ENCODE peak calls at places on chromosomes 5 and 9, in nine cellular contexts. B is H1, W is left lung, P is pancreas, F is cardiac muscle cell, U is tibial artery, A is upper lobe of right lung, T is GM23338, M is aorta. G is an unnamed sample.

GRCh38 chr9:110083866-110084265 is 124.1 kb downstream of the C9orf152 start:
- DNase-seq in B (no peak), W (no peak), P (no peak), F (no peak), U (no peak), A (no peak), T (no peak), M (no peak), G (peak; percentile 45)

GRCh38 chr5:81513982-81514381 is 120.0 kb upstream of the ACOT12 start:
- DNase-seq in B (no peak), W (no peak), P (no peak), F (no peak), U (no peak), A (no peak), T (no peak), M (no peak), G (no peak)

GRCh38 chr5:63240063-63240755 is 661.6 kb downstream of the LRRC70 start:
- DNase-seq in B (no peak), W (no peak), P (no peak), F (no peak), U (no peak), A (no peak), T (no peak), M (no peak), G (no peak)

GRCh38 chr5:106019271-106019670 is 1651.5 kb downstream of the EFNA5 start:
- DNase-seq in B (no peak), W (no peak), P (no peak), F (no peak), U (no peak), A (no peak), T (no peak), M (no peak), G (no peak)

GRCh38 chr9:113580041-113580953 is 116.8 kb downstream of the RGS3 start:
- DNase-seq in B (no peak), W (peak; percentile 98), P (peak; percentile 93), F (no peak), U (peak; percentile 88), A (peak; percentile 97), T (no peak), M (peak; percentile 94), G (no peak)

GRCh38 chr5:174086751-174087150 is 41.2 kb downstream of the NSG2 start:
- DNase-seq in B (no peak), W (no peak), P (no peak), F (no peak), U (no peak), A (no peak), T (no peak), M (no peak), G (no peak)

GRCh38 chr9:12464910-12465512 is 228.2 kb upstream of the TYRP1 start:
- DNase-seq in B (no peak), W (no peak), P (no peak), F (peak; percentile 58), U (no peak), A (no peak), T (peak; percentile 71), M (no peak), G (peak; percentile 43)

GRCh38 chr5:61277190-61277589 is 54.9 kb upstream of the ZSWIM6 start:
- DNase-seq in B (no peak), W (no peak), P (no peak), F (no peak), U (no peak), A (no peak), T (peak; percentile 43), M (no peak), G (peak; percentile 78)

GRCh38 chr5:107477492-107477891 is 193.2 kb downstream of the EFNA5 start:
- DNase-seq in B (no peak), W (no peak), P (no peak), F (no peak), U (no peak), A (no peak), T (no peak), M (no peak), G (no peak)

GRCh38 chr9:89879276-89879675 is 274.5 kb downstream of the GADD45G start:
- DNase-seq in B (peak; percentile 13), W (peak; percentile 31), P (no peak), F (no peak), U (no peak), A (peak; percentile 46), T (no peak), M (peak; percentile 25), G (no peak)

GRCh38 chr5:181241393-181241975 is 2.2 kb downstream of the RACK1 start:
- DNase-seq in B (no peak), W (no peak), P (no peak), F (no peak), U (peak; percentile 38), A (no peak), T (no peak), M (peak; percentile 57), G (peak; percentile 56)

GRCh38 chr5:38540348-38540747 is 16.1 kb downstream of the LIFR start:
- DNase-seq in B (no peak), W (peak; percentile 72), P (peak; percentile 53), F (peak; percentile 48), U (peak; percentile 54), A (peak; percentile 77), T (no peak), M (peak; percentile 73), G (no peak)

GRCh38 chr5:116436674-116437350 is 137.8 kb downstream of the SEMA6A start:
- DNase-seq in B (no peak), W (no peak), P (no peak), F (no peak), U (no peak), A (no peak), T (no peak), M (no peak), G (no peak)

GRCh38 chr9:23769307-23769935 is 56.6 kb downstream of the ELAVL2 start:
- DNase-seq in B (no peak), W (no peak), P (no peak), F (no peak), U (no peak), A (no peak), T (peak; percentile 74), M (no peak), G (peak; percentile 62)

GRCh38 chr9:96022445-96023031 is 147.0 kb downstream of the ERCC6L2 start:
- DNase-seq in B (peak; percentile 64), W (no peak), P (no peak), F (peak; percentile 86), U (no peak), A (peak; percentile 86), T (peak; percentile 75), M (no peak), G (peak; percentile 75)

GRCh38 chr9:84991506-84991855 is 322.0 kb downstream of the NTRK2 start:
- DNase-seq in B (no peak), W (no peak), P (no peak), F (no peak), U (no peak), A (no peak), T (no peak), M (no peak), G (no peak)

GRCh38 chr5:143606043-143606752 is 202.7 kb upstream of the NR3C1 start:
- DNase-seq in B (no peak), W (no peak), P (no peak), F (no peak), U (no peak), A (no peak), T (no peak), M (no peak), G (no peak)

GRCh38 chr9:137069508-137070071 is 767 bp downstream of the SAPCD2 start:
- DNase-seq in B (no peak), W (no peak), P (peak; percentile 85), F (peak; percentile 53), U (no peak), A (peak; percentile 65), T (peak; percentile 60), M (no peak), G (no peak)

GRCh38 chr5:126868961-126869451 is 92.1 kb downstream of the LMNB1 start:
- DNase-seq in B (peak; percentile 71), W (no peak), P (no peak), F (no peak), U (no peak), A (no peak), T (peak; percentile 79), M (no peak), G (peak; percentile 50)

GRCh38 chr5:143828710-143829109 is 16.7 kb downstream of the HMHB1 start:
- DNase-seq in B (no peak), W (no peak), P (no peak), F (no peak), U (no peak), A (no peak), T (no peak), M (no peak), G (peak; percentile 33)

GRCh38 chr9:127132921-127133647 is 10.6 kb upstream of the ANGPTL2 start:
- DNase-seq in B (peak; percentile 63), W (no peak), P (no peak), F (peak; percentile 29), U (no peak), A (peak; percentile 75), T (peak; percentile 63), M (no peak), G (peak; percentile 73)

GRCh38 chr5:67160985-67161384 is 35.6 kb downstream of the CD180 start:
- DNase-seq in B (no peak), W (no peak), P (no peak), F (no peak), U (no peak), A (no peak), T (peak; percentile 12), M (no peak), G (peak; percentile 27)
- H3K36me3 ChIP-seq in B (no peaks in the 10 kb centered on the region), W (no peaks in the 10 kb centered on the region), P (peaks cover 14% of the 10 kb centered on the region), F (peaks cover 35% of the 10 kb centered on the region), U (peaks cover 23% of the 10 kb centered on the region), A (peaks cover 66% of the 10 kb centered on the region), T (no peaks in the 10 kb centered on the region), M (peaks cover 9% of the 10 kb centered on the region), G (no peaks in the 10 kb centered on the region)

GRCh38 chr5:55278778-55279177 is 28.7 kb downstream of the DHX29 start:
- DNase-seq in B (no peak), W (no peak), P (no peak), F (no peak), U (no peak), A (no peak), T (no peak), M (no peak), G (no peak)

GRCh38 chr5:55276771-55277170 is 30.7 kb downstream of the DHX29 start:
- DNase-seq in B (no peak), W (no peak), P (no peak), F (no peak), U (no peak), A (no peak), T (no peak), M (no peak), G (no peak)
- H3K36me3 ChIP-seq in B (no peaks in the 10 kb centered on the region), W (no peaks in the 10 kb centered on the region), P (peaks cover 74% of the 10 kb centered on the region), F (peaks cover 65% of the 10 kb centered on the region), U (peaks cover 67% of the 10 kb centered on the region), A (peaks cover 95% of the 10 kb centered on the region), T (peaks cover 17% of the 10 kb centered on the region), M (peaks cover 7% of the 10 kb centered on the region), G (no peaks in the 10 kb centered on the region)

DNA sequence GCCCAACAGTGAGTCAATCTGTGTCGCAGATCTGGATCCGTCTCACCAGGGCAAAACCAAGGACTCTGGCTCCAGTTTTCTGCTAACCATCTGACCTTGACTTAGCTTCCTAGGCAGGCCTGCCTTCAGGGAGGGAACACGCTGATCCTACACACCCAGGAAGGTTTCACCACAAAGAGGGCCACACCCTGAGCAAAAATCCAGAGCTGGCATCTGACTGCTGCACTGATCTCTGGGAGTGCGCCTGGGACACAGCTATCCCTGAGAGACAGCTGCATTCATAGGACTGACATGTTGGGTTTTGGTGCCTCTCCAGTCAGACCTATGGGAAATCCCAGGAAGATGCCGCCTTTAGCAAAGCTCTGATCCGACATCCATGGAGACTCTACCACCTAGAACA is 47.5 kb downstream of the CDK5RAP2 start:
- DNase-seq in B (no peak), W (peak; percentile 64), P (no peak), F (no peak), U (peak; percentile 38), A (peak; percentile 71), T (no peak), M (peak; percentile 70), G (no peak)
- H3K36me3 ChIP-seq in B (peaks cover 6% of the 10 kb centered on the region), W (no peaks in the 10 kb centered on the region), P (peaks cover 19% of the 10 kb centered on the region), F (no peaks in the 10 kb centered on the region), U (peaks cover 65% of the 10 kb centered on the region), A (peaks cover 60% of the 10 kb centered on the region), T (peaks cover 44% of the 10 kb centered on the region), M (peaks cover 9% of the 10 kb centered on the region), G (no peaks in the 10 kb centered on the region)

GRCh38 chr9:2934241-2934650 is 90.4 kb upstream of the PUM3 start:
- DNase-seq in B (no peak), W (peak; percentile 47), P (peak; percentile 55), F (no peak), U (no peak), A (no peak), T (no peak), M (no peak), G (no peak)
- H3K36me3 ChIP-seq in B (no peaks in the 10 kb centered on the region), W (no peaks in the 10 kb centered on the region), P (no peaks in the 10 kb centered on the region), F (no peaks in the 10 kb centered on the region), U (no peaks in the 10 kb centered on the region), A (no peaks in the 10 kb centered on the region), T (no peaks in the 10 kb centered on the region), M (no peaks in the 10 kb centered on the region), G (no peaks in the 10 kb centered on the region)